ENCODE peak calls at places on chromosomes 12 and 14, in five cellular contexts. A is endothelial cell of umbilical vein, Q is mammary epithelial cell, J is HepG2, M is SK-N-SH. P is an unnamed sample.

GRCh38 chr14:103282932-103283331 is 51.1 kb upstream of the EIF5 start:
- DNase-seq in A (no peak), Q (no peak), J (no peak), M (no peak), P (no peak)

GRCh38 chr12:93857279-93857894 is 180.2 kb downstream of the CRADD start:
- DNase-seq in A (no peak), Q (peak), J (no peak), M (no peak), P (peak)

GRCh38 chr12:81077329-81077685 is 572 bp upstream of the ACSS3 start:
- DNase-seq in A (no peak), Q (no peak), J (peak), M (no peak), P (peak)

GRCh38 chr12:104521731-104522130 is 65.0 kb downstream of the CHST11 start:
- DNase-seq in A (peak), Q (no peak), J (no peak), M (peak), P (peak)

GRCh38 chr12:46221255-46222128 is 47.4 kb downstream of the SLC38A1 start:
- DNase-seq in A (peak), Q (peak), J (no peak), M (peak), P (peak)

GRCh38 chr12:42585175-42585845 is 4.2 kb downstream of the PRICKLE1 start:
- DNase-seq in A (peak), Q (peak), J (no peak), M (no peak), P (no peak)

GRCh38 chr14:22973217-22974032 is 8.9 kb downstream of the AJUBA start:
- DNase-seq in A (peak), Q (peak), J (peak), M (peak), P (peak)

GRCh38 chr12:40834321-40834720 is 142.1 kb downstream of the CNTN1 start:
- DNase-seq in A (no peak), Q (no peak), J (no peak), M (peak), P (no peak)

GRCh38 chr14:36207500-36207899 is 31.0 kb upstream of the PTCSC3 start:
- DNase-seq in A (no peak), Q (no peak), J (peak), M (peak), P (no peak)

GRCh38 chr12:68451261-68452091 is 119.3 kb upstream of the MDM1 start:
- DNase-seq in A (peak), Q (peak), J (no peak), M (no peak), P (peak)

GRCh38 chr12:12224240-12224940 is 42.5 kb downstream of the LRP6 start:
- DNase-seq in A (no peak), Q (no peak), J (no peak), M (no peak), P (peak)

GRCh38 chr12:7113389-7113871 is 4.4 kb upstream of the C1RL start:
- DNase-seq in A (peak), Q (peak), J (no peak), M (peak), P (no peak)
- TF ChIP-seq CTCF in A (peak), Q (peak), J (peak), M (peak), P (peak)

GRCh38 chr12:18382486-18382885 is 121.2 kb downstream of the PIK3C2G start:
- DNase-seq in A (no peak), Q (no peak), J (no peak), M (no peak), P (peak)

GRCh38 chr12:18387706-18388105 is 126.4 kb downstream of the PIK3C2G start:
- DNase-seq in A (no peak), Q (no peak), J (no peak), M (no peak), P (peak)

GRCh38 chr12:18383203-18383602 is 121.9 kb downstream of the PIK3C2G start:
- DNase-seq in A (peak), Q (peak), J (peak), M (no peak), P (peak)
- H3K9ac ChIP-seq in A (no peak), Q (no peak), J (no peak), M (no peak), P (no peak)

DNA sequence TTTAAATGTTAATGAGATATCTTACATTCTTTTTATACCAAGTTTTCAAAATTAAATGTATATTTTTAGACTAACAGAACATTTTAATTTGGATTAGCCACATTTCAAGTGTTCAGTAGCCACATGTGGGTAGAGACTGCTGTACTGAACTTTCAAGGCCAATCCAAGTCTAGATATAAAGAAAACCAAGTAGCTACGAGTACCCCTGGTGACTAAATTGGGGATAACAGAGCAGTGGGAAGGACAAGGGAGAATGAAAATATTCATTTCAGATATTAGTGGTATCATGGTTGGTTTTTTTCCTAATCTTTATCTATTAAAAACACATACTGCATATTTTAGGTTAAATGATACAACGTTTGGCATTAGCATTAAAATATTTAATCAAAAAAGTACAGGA is 69.4 kb upstream of the RHOJ start:
- DNase-seq in A (peak), Q (no peak), J (no peak), M (peak), P (peak)
- TF ChIP-seq CTCF in A (no peak), Q (peak), J (peak), M (peak), P (peak)

DNA sequence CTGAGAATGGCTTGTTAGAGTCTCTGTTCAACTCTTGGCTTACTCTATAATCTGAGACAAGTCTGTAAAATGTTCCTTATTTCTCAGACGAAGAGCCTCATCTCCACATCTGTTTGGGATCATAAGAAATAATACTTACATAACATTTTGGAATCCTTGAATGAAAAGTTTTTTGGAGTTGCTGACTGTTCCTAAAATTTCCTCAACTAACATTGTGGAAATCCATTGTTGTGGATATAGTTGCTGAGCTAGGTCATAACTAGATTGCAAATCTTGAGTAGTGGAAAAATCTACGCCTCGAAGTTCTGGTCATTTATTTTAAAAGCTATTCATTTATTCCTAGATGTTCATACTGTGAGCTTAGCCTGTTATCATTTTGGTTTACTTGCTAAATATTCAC is 402.9 kb downstream of the ZFP36L1 start:
- DNase-seq in A (no peak), Q (no peak), J (no peak), M (no peak), P (no peak)
- H3K9ac ChIP-seq in A (no peak), Q (no peak), J (no peak), M (no peak), P (no peak)

GRCh38 chr12:56222531-56222895 is 791 bp upstream of the RNF41 start:
- DNase-seq in A (no peak), Q (no peak), J (no peak), M (no peak), P (no peak)

GRCh38 chr12:56223571-56224101 is 506 bp upstream of the NABP2 start:
- DNase-seq in A (no peak), Q (no peak), J (no peak), M (no peak), P (no peak)

GRCh38 chr12:56220611-56221232 is 1.0 kb downstream of the RNF41 start:
- DNase-seq in A (peak), Q (peak), J (no peak), M (no peak), P (peak)

GRCh38 chr12:56221233-56221756 is 427 bp downstream of the RNF41 start:
- DNase-seq in A (peak), Q (peak), J (no peak), M (peak), P (peak)

DNA sequence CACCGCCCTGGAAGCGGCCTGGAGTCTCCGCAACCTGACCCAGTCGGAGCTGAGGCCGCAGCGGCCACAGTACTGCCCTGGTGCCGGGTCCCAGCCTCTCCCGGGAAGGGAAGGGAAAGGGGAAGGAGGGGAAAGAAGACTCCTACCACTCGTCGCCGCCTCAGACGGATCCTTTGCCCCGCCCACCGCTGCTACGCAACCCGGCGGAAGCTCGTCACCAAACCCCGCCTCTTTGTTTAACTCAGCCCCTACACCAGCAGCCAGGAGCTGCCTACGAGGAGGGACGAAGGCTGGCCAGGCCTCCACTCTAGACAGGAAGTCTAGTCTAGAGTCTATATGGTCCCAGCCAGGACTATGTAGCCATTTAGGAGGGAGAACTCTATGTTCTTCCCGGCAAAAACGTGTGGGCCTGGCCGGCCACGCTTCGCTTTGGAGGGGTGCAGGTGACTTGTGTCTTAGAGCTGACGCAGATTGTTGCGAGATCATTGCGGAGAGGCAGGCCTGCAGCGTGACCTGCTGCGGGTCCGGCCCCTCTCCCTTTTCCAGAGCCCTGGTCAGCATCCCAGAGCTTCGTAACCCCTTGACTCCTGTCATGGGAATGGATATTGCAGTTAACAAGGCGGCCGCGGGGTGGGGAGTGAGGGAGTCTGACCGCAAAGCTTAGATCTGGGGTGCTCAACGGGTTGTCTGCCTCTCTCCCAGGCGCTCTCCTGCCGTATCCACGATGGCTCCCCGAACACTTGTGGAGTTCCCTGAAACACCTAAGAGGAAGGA is at the start of gene RNF41:
- DNase-seq in A (peak), Q (peak), J (peak), M (peak), P (peak)
- TF ChIP-seq CTCF in A (peak), Q (no peak), J (peak), M (no peak), P (no peak)

GRCh38 chr12:76560083-76560491 is 516 bp upstream of the OSBPL8 start:
- DNase-seq in A (no peak), Q (no peak), J (no peak), M (no peak), P (no peak)
- H3K9ac ChIP-seq in A (peak), Q (peak), J (peak), M (peak), P (peak)

GRCh38 chr12:55973598-55974307 is at the start of gene RAB5B:
- DNase-seq in A (peak), Q (peak), J (peak), M (peak), P (peak)
- TF ChIP-seq CTCF in A (no peak), Q (no peak), J (peak), M (no peak), P (peak)

DNA sequence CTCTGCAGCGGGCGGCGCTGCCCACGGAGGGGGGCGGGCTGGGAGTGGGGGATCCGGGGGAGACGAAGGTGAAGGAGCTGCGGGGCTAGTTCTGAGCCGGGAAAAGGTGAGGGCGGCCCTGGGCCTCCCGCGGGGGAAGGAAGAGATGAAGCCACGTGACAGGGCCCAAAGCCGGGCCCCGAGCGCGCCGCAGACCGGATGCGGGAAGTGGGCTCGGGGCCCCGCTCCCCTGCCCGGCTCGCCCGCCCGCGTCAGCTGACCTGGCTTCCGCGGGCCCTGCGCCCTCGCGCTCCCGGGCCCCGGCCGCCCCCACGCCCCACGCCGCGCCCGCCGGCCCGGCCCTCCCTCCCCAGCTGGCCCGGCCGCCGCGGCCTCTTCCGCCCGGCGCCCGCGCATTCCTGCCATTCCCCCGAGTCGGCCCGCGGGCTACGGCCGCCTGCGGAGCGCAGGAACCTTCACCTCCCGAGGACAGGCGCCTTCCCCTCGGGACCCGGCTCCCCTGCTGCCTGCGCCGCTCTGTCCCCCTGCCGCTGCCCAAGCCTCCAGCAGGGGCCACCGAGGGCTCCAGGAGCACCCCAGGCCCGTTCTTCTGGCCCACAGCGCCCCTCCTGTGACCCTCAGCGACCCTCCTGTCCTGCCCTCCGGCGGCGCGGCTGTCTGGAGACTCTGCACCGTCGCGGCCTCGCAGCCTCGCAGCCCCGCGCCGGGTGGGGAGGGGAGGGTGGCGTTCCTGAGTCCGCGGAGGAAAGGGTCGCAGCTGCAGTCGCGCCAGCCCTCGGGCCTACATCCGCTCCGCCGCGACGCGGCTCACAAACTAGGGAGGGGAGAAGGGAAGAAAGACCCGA is 20.4 kb downstream of the NINJ2 start:
- DNase-seq in A (peak), Q (peak), J (no peak), M (peak), P (peak)
- H3K9ac ChIP-seq in A (peak), Q (no peak), J (no peak), M (no peak), P (peak)

GRCh38 chr14:49464885-49465284 is 121.3 kb downstream of the RPS29 start:
- DNase-seq in A (no peak), Q (no peak), J (peak), M (peak), P (no peak)
- TF ChIP-seq CTCF in A (no peak), Q (no peak), J (no peak), M (peak), P (no peak)

P was measured in fibroblast of lung.